ENCODE peak calls at places on chromosomes 2 and 18, in ten cellular contexts. O is RWPE2, B is OCI-LY7, Y is dorsolateral prefrontal cortex, R is sigmoid colon, S is GM06990, V is colonic mucosa, L is mucosa of descending colon, G is pancreas, D is foreskin fibroblast. Z is an unnamed sample.

GRCh38 chr2:215671691-215672090 is 235.8 kb upstream of the FN1 start:
- DNase-seq in O (no peak), B (no peak), Y (no peak), R (no peak), S (no peak), V (no peak), L (no peak), G (no peak), D (no peak), Z (no peak)

GRCh38 chr2:237471457-237472186 is 15.4 kb upstream of the MLPH start:
- DNase-seq in O (no peak), B (peak), Y (no peak), R (peak), S (no peak), V (no peak), L (peak), G (no peak), D (no peak), Z (no peak)

GRCh38 chr2:233165895-233166661 is 85.4 kb upstream of the ATG16L1 start:
- DNase-seq in O (no peak), B (no peak), Y (no peak), R (peak), S (no peak), V (peak), L (peak), G (no peak), D (peak), Z (no peak)

GRCh38 chr2:98771771-98772521 is 41.0 kb upstream of the MGAT4A start:
- DNase-seq in O (no peak), B (peak), Y (no peak), R (no peak), S (peak), V (no peak), L (no peak), G (no peak), D (no peak), Z (peak)

GRCh38 chr2:165295643-165296042 is 56.4 kb downstream of the SCN2A start:
- DNase-seq in O (no peak), B (no peak), Y (peak), R (no peak), S (no peak), V (no peak), L (no peak), G (no peak), D (no peak), Z (no peak)

GRCh38 chr2:168726375-168726774 is 76.1 kb upstream of the NOSTRIN start:
- DNase-seq in O (no peak), B (no peak), Y (no peak), R (no peak), S (no peak), V (no peak), L (no peak), G (no peak), D (no peak), Z (no peak)

GRCh38 chr2:12883911-12884310 is 167.2 kb downstream of the TRIB2 start:
- DNase-seq in O (no peak), B (no peak), Y (no peak), R (no peak), S (no peak), V (no peak), L (no peak), G (no peak), D (no peak), Z (no peak)

GRCh38 chr2:147760984-147761383 is 83.8 kb upstream of the ACVR2A start:
- DNase-seq in O (no peak), B (no peak), Y (no peak), R (no peak), S (no peak), V (no peak), L (no peak), G (no peak), D (no peak), Z (no peak)

GRCh38 chr2:134217316-134217715 is 36.6 kb upstream of the MGAT5 start:
- DNase-seq in O (no peak), B (peak), Y (no peak), R (no peak), S (no peak), V (no peak), L (no peak), G (no peak), D (no peak), Z (no peak)

GRCh38 chr2:239531456-239532304 is 130.9 kb upstream of the HDAC4 start:
- DNase-seq in O (no peak), B (no peak), Y (no peak), R (no peak), S (no peak), V (no peak), L (no peak), G (no peak), D (no peak), Z (no peak)

GRCh38 chr2:45329045-45329677 is 281.9 kb downstream of the SRBD1 start:
- DNase-seq in O (no peak), B (peak), Y (no peak), R (no peak), S (no peak), V (no peak), L (no peak), G (no peak), D (peak), Z (no peak)

GRCh38 chr2:98909381-98910211 is 26.4 kb downstream of the CRACDL start:
- DNase-seq in O (no peak), B (peak), Y (no peak), R (no peak), S (no peak), V (no peak), L (peak), G (peak), D (peak), Z (peak)

GRCh38 chr2:26043862-26044736 is 10.2 kb downstream of the RAB10 start:
- DNase-seq in O (no peak), B (no peak), Y (no peak), R (no peak), S (peak), V (peak), L (peak), G (no peak), D (peak), Z (no peak)

GRCh38 chr2:26049641-26050040 is 15.8 kb downstream of the RAB10 start:
- DNase-seq in O (no peak), B (no peak), Y (no peak), R (no peak), S (no peak), V (no peak), L (no peak), G (no peak), D (no peak), Z (no peak)

GRCh38 chr2:26043109-26043508 is 9.2 kb downstream of the RAB10 start:
- DNase-seq in O (no peak), B (no peak), Y (no peak), R (no peak), S (no peak), V (no peak), L (no peak), G (no peak), D (no peak), Z (no peak)

GRCh38 chr2:26052731-26053130 is 18.8 kb downstream of the RAB10 start:
- DNase-seq in O (no peak), B (no peak), Y (no peak), R (no peak), S (no peak), V (no peak), L (no peak), G (no peak), D (no peak), Z (no peak)

DNA sequence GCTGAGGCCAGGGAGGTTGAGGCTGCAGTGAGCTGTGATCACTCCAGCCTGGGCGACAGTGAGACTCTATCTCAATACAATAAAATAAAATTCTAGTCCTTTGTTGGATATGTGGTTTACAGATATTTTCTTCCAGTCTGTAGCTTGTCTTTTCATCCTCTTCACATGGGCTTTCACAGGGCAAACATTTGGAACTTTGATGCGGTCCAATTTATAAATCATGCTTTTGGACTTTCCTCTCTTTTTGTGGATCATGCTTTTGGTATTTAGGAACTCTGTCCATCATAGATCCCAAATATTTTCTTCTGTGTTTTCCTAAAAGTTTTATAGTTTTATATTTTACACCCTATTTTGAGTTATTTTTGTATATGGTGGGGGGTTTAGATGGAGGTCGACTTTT is 14.9 kb downstream of the RAB10 start:
- DNase-seq in O (no peak), B (no peak), Y (no peak), R (no peak), S (no peak), V (no peak), L (no peak), G (no peak), D (no peak), Z (no peak)
- H3K4me3 ChIP-seq in O (no peak), B (no peak), Y (no peak), R (no peak), S (no peak), V (no peak), L (no peak), G (no peak), D (no peak), Z (no peak)

GRCh38 chr18:50107468-50107867 is 87.5 kb downstream of the MYO5B start:
- DNase-seq in O (no peak), B (no peak), Y (no peak), R (no peak), S (no peak), V (peak), L (peak), G (no peak), D (peak), Z (no peak)

GRCh38 chr18:50115095-50115494 is 79.9 kb downstream of the MYO5B start:
- DNase-seq in O (no peak), B (no peak), Y (no peak), R (no peak), S (no peak), V (no peak), L (no peak), G (no peak), D (no peak), Z (no peak)

GRCh38 chr18:50113726-50114125 is 81.2 kb downstream of the MYO5B start:
- DNase-seq in O (no peak), B (no peak), Y (no peak), R (no peak), S (no peak), V (no peak), L (no peak), G (no peak), D (no peak), Z (no peak)

GRCh38 chr18:50114448-50114847 is 80.5 kb downstream of the MYO5B start:
- DNase-seq in O (no peak), B (no peak), Y (no peak), R (no peak), S (no peak), V (no peak), L (no peak), G (no peak), D (no peak), Z (no peak)

DNA sequence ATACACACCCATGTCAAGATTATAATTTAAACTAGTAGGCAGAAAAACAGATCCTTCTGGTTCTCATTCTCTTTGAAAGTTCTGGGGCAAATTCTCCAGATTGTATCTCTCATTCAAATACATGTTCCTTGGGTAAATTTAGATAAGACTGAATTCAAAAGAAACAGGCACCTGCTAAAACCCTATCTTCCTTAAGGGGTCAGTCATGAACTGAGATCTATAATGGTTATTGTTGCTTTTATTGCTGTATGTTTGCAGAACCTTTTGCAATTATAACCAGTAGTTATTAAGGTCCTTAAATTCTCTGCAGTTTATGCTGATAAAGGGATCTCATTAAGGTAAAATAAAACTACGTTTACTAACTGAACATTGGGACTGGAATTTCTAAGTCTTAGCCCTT is 83.5 kb downstream of the MYO5B start:
- DNase-seq in O (no peak), B (no peak), Y (no peak), R (no peak), S (no peak), V (no peak), L (no peak), G (no peak), D (no peak), Z (no peak)
- TF ChIP-seq CTCF in O (peak), B (peak), Y (no peak), R (no peak), S (peak), V (peak), L (peak), G (no peak), D (no peak), Z (no peak)

DNA sequence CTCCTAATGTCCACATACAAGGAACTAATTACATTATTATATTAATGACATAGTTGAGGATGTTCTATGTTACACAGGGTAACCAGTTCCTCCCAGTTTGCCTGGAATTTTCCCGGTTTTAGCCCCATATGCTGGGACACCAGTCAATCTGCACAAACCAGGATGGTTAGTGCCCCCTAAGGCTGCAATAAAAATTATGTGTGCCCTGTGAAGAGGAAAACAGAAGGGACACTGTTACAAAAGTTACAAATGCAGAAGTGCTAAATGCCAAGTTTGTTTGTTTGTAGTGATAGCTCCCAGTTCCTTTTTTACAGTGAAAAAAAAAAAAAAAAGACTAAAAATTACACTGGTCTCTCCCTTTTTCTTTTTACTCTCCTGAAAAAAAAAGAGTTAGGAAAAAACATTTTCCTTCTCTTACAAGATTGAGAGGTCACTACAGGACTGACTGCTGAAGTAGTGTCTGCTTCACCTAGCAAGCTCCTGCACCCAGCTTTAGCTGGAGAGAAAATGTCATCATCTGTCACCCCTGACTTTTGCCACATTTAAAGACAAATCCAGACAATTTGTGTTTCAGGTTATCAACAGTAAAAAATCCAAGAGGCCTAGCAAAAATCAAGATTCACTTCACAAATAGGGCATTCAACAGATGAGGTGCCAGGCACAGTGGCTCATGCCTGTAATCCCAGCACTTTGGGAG is 3.2 kb downstream of the ANKRD44 start:
- DNase-seq in O (no peak), B (peak), Y (no peak), R (no peak), S (no peak), V (no peak), L (no peak), G (no peak), D (no peak), Z (no peak)
- H3K4me3 ChIP-seq in O (no peak), B (peak), Y (peak), R (no peak), S (peak), V (no peak), L (no peak), G (no peak), D (no peak), Z (no peak)

GRCh38 chr2:100610381-100610831 is 47.6 kb downstream of the PDCL3 start:
- DNase-seq in O (no peak), B (peak), Y (peak), R (peak), S (peak), V (peak), L (peak), G (peak), D (peak), Z (no peak)
- TF ChIP-seq CTCF in O (peak), B (peak), Y (peak), R (peak), S (peak), V (peak), L (no peak), G (peak), D (peak), Z (peak)

DNA sequence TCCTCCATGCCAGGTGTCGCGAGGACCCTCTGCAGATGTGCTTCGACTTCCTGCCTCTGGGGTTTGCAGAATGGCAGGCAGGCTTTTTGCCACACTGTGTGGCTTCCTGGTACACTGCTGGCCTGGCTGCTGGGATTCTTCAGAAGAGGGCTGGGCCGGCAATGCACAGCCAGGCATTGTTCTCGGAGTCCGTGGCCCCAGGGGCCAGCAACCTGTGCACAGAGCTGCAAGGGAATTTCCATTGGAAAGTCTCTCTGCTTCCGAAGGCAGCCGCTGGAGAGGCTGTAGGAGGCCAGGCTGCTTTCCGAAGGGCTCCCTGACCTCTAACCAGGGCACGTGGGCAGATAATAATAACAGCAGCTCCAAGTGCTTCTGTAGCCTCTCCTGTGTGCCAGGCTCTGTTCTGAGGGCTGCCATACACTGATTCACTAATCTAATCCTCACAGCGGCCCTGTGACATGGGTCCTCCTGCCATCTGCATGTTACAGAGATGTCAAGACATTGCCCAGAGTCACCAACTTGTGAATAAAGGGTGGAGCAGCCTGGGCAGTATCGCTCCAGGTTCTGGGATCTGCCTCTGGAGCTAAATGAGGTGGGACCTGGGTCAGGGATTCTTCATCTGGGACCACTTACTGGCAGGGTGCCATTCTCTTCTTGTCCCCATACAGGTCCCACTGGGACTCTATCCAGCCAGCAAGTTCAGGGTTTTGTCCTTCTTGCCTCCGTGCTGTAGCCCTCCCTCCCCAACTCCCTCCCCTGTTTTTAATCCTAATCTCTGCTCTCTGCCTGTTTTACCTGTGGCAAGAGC is 5.0 kb downstream of the LDLRAD4 start:
- DNase-seq in O (no peak), B (no peak), Y (no peak), R (no peak), S (no peak), V (peak), L (peak), G (no peak), D (no peak), Z (no peak)
- H3K4me3 ChIP-seq in O (no peak), B (no peak), Y (no peak), R (no peak), S (no peak), V (no peak), L (no peak), G (no peak), D (no peak), Z (no peak)

DNA sequence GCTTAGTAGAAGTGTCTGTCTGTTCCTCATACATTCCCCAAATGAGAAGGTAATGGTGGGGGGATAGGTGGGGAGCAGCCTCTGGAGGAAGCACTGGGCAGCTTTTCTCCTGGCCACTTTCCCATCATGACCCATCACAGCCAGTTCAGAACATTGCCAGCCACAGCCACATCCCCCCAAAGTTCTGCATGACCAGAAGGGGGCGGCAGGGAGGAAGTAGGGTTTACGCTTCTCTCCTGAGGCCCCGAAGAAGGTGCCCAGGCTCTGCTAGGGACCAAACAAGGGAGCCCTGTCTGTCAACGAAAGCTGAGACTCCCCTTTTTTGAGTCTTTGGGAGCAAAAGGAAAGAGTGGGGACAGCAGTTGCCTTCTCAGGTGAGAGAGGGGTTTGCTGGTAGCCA is 7.7 kb downstream of the IGFBP5 start:
- DNase-seq in O (no peak), B (peak), Y (no peak), R (peak), S (no peak), V (no peak), L (no peak), G (no peak), D (no peak), Z (no peak)
- TF ChIP-seq CTCF in O (peak), B (peak), Y (no peak), R (no peak), S (peak), V (no peak), L (no peak), G (no peak), D (peak), Z (peak)